ENCODE peak calls at places on chromosomes 3 and 15, in nine cellular contexts. W, U, D, P, H, O, J, F and K are unnamed samples.

GRCh38 chr3:127578802-127579201 is 11.7 kb downstream of the TPRA1 start:
- DNase-seq in W (no peak), U (no peak), D (no peak), P (no peak), H (no peak), O (no peak), J (no peak), F (no peak), K (no peak)

GRCh38 chr3:42502429-42503250 is at the start of gene VIPR1:
- DNase-seq in W (peak), U (no peak), D (peak), P (peak), H (peak), O (peak), J (no peak), F (no peak), K (peak)

GRCh38 chr15:68658641-68659358 is 80.0 kb downstream of the CORO2B start:
- DNase-seq in W (no peak), U (no peak), D (no peak), P (no peak), H (no peak), O (no peak), J (no peak), F (no peak), K (no peak)

GRCh38 chr15:70411464-70411863 is 313.7 kb upstream of the TLE3 start:
- DNase-seq in W (no peak), U (no peak), D (no peak), P (no peak), H (no peak), O (no peak), J (no peak), F (no peak), K (no peak)

GRCh38 chr3:50336452-50337174 is 4.0 kb downstream of the RASSF1 start:
- DNase-seq in W (no peak), U (no peak), D (no peak), P (no peak), H (peak), O (no peak), J (peak), F (no peak), K (peak)

GRCh38 chr3:10047876-10048275 is 21.6 kb downstream of the FANCD2 start:
- DNase-seq in W (no peak), U (no peak), D (no peak), P (no peak), H (no peak), O (no peak), J (peak), F (no peak), K (no peak)

GRCh38 chr15:66873856-66874255 is 171.8 kb downstream of the SMAD6 start:
- DNase-seq in W (no peak), U (no peak), D (no peak), P (no peak), H (no peak), O (no peak), J (no peak), F (no peak), K (no peak)

GRCh38 chr3:143329567-143330164 is 210.1 kb downstream of the CHST2 start:
- DNase-seq in W (no peak), U (no peak), D (peak), P (no peak), H (no peak), O (peak), J (no peak), F (no peak), K (no peak)

GRCh38 chr3:46883252-46884185 is 6.0 kb downstream of the PTH1R start:
- DNase-seq in W (no peak), U (no peak), D (peak), P (no peak), H (no peak), O (peak), J (peak), F (no peak), K (peak)

GRCh38 chr3:104907507-104907906 is 459.2 kb upstream of the ALCAM start:
- DNase-seq in W (no peak), U (peak), D (peak), P (no peak), H (peak), O (peak), J (peak), F (peak), K (no peak)

DNA sequence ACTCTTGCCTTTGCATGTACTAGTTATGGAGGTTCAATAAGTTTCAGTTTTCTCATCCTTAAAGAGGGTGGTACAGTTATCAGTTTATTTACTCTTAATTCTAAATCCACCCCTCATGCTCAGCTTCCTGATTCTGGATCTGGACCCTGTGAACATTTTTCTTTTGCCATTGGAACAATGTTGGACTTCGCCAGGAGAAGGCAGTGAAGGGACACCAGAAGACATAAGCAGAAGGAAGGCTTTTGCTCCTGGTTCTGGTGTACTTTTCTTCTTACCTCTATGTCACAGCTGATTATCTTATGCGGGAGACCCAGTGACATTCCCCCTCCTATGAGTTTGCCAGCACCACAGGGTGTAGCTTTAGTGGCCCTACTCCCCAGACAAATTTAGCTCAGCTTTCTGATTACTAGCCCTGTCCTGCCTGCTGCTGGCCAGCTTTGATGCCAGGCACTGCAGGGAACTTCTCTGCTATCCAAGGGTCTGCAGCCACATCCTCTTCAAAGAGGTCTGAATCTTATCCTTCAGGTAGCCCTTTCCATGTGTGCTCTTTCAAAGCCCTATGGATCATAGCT is 466.3 kb upstream of the EPHA3 start:
- DNase-seq in W (no peak), U (no peak), D (no peak), P (no peak), H (no peak), O (no peak), J (no peak), F (no peak), K (no peak)
- TF ChIP-seq CTCF in W (no peak), U (peak), D (no peak), P (peak), H (peak), O (no peak), J (no peak), F (peak), K (no peak)

GRCh38 chr3:4982773-4983738 is 3.8 kb downstream of the BHLHE40 start:
- DNase-seq in W (no peak), U (no peak), D (peak), P (no peak), H (peak), O (no peak), J (peak), F (no peak), K (no peak)

GRCh38 chr3:4983739-4984510 is 4.7 kb downstream of the BHLHE40 start:
- DNase-seq in W (peak), U (no peak), D (peak), P (no peak), H (peak), O (peak), J (peak), F (no peak), K (peak)

GRCh38 chr3:4980229-4981159 is 1.3 kb downstream of the BHLHE40 start:
- DNase-seq in W (peak), U (no peak), D (peak), P (peak), H (peak), O (peak), J (peak), F (peak), K (peak)

GRCh38 chr3:4981160-4981687 is 2.0 kb downstream of the BHLHE40 start:
- DNase-seq in W (no peak), U (no peak), D (peak), P (no peak), H (no peak), O (peak), J (peak), F (no peak), K (no peak)

GRCh38 chr3:4981688-4982494 is 2.7 kb downstream of the BHLHE40 start:
- DNase-seq in W (no peak), U (no peak), D (peak), P (no peak), H (peak), O (peak), J (peak), F (no peak), K (no peak)
- TF ChIP-seq CTCF in W (peak), U (peak), D (peak), P (peak), H (peak), O (peak), J (peak), F (peak), K (no peak)

GRCh38 chr3:39273119-39273518 is 6.7 kb downstream of the CX3CR1 start:
- DNase-seq in W (no peak), U (no peak), D (no peak), P (no peak), H (no peak), O (no peak), J (no peak), F (no peak), K (no peak)
- TF ChIP-seq CTCF in W (no peak), U (no peak), D (peak), P (no peak), H (peak), O (peak), J (no peak), F (peak), K (no peak)

DNA sequence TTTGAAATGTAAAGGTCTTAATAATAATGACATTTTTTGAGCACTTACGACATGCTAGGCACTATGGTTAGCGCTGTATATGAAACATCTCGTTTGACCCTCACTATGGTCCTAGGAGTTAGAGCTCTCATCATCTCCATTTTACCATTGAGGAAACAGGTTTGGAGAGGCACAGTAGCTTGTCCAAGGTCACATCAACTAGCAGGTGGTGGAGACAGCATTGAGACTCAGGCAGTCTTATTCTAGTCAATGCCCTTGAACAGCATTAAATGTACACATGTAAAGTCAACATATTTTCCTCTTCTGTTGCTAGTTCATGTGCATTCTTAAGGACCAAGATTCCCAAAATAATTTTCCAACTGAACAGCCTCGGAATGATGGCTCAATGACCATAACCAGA is 4.8 kb downstream of the ARHGEF3 start:
- DNase-seq in W (no peak), U (no peak), D (no peak), P (no peak), H (no peak), O (no peak), J (no peak), F (no peak), K (no peak)
- TF ChIP-seq CTCF in W (no peak), U (no peak), D (no peak), P (no peak), H (no peak), O (no peak), J (no peak), F (no peak), K (no peak)

GRCh38 chr3:73419179-73419803 is 205.4 kb downstream of the PDZRN3 start:
- DNase-seq in W (no peak), U (no peak), D (peak), P (no peak), H (peak), O (peak), J (peak), F (no peak), K (no peak)
- TF ChIP-seq CTCF in W (no peak), U (peak), D (peak), P (peak), H (peak), O (peak), J (peak), F (peak), K (no peak)